ENCODE peak calls at places on chromosomes 4 and X, in five cellular contexts. One of them, this sample, is unnamed. For H3K36me3 and H3K27me3, the result is how much of the 10 kb centered on the place peaks cover.

GRCh38 chr4:30722916-30723270 is 2.7 kb downstream of the PCDH7 start:
- DNase-seq in PC-3: no peak
- DNase-seq in transverse colon: no peak
- DNase-seq in cardiac muscle cell: no peak
- DNase-seq in ascending aorta: no peak
- DNase-seq in this sample: peak

GRCh38 chr4:83231620-83232056 is 53.0 kb downstream of the COQ2 start:
- DNase-seq in transverse colon: no peak
- DNase-seq in PC-3: peak
- DNase-seq in cardiac muscle cell: peak
- DNase-seq in ascending aorta: no peak
- DNase-seq in this sample: no peak

GRCh38 chr4:155353923-155354540 is 22.7 kb downstream of the MAP9 start:
- DNase-seq in transverse colon: peak
- DNase-seq in ascending aorta: peak
- DNase-seq in cardiac muscle cell: peak
- DNase-seq in PC-3: peak
- DNase-seq in this sample: peak

GRCh38 chrX:119488749-119489148 is 20.5 kb downstream of the SLC25A5 start:
- DNase-seq in PC-3: peak
- DNase-seq in transverse colon: peak
- DNase-seq in ascending aorta: peak
- DNase-seq in cardiac muscle cell: peak
- DNase-seq in this sample: peak

GRCh38 chr4:124727331-124727730 is 14.8 kb upstream of the ANKRD50 start:
- DNase-seq in cardiac muscle cell: no peak
- DNase-seq in PC-3: peak
- DNase-seq in ascending aorta: no peak
- DNase-seq in transverse colon: no peak
- DNase-seq in this sample: no peak

GRCh38 chr4:123661080-123661737 is 264.6 kb downstream of the SPRY1 start:
- DNase-seq in transverse colon: no peak
- DNase-seq in cardiac muscle cell: peak
- DNase-seq in ascending aorta: no peak
- DNase-seq in PC-3: peak
- DNase-seq in this sample: no peak

GRCh38 chr4:19936471-19936870 is 315.2 kb upstream of the SLIT2 start:
- DNase-seq in ascending aorta: no peak
- DNase-seq in PC-3: no peak
- DNase-seq in transverse colon: no peak
- DNase-seq in cardiac muscle cell: peak
- DNase-seq in this sample: no peak

GRCh38 chr4:59195867-59196266 is 2004.3 kb upstream of the ADGRL3 start:
- DNase-seq in transverse colon: no peak
- DNase-seq in ascending aorta: no peak
- DNase-seq in PC-3: no peak
- DNase-seq in cardiac muscle cell: no peak
- DNase-seq in this sample: no peak

GRCh38 chr4:48725414-48725813 is 54.7 kb downstream of the FRYL start:
- DNase-seq in transverse colon: no peak
- DNase-seq in ascending aorta: no peak
- DNase-seq in cardiac muscle cell: no peak
- DNase-seq in PC-3: no peak
- DNase-seq in this sample: no peak

GRCh38 chrX:16319929-16320328 is 152.6 kb downstream of the MAGEB17 start:
- DNase-seq in PC-3: no peak
- DNase-seq in ascending aorta: no peak
- DNase-seq in cardiac muscle cell: no peak
- DNase-seq in transverse colon: no peak
- DNase-seq in this sample: no peak

GRCh38 chr4:7775396-7775795 is 164.3 kb downstream of the AFAP1 start:
- DNase-seq in cardiac muscle cell: no peak
- DNase-seq in PC-3: no peak
- DNase-seq in transverse colon: peak
- DNase-seq in ascending aorta: no peak
- DNase-seq in this sample: no peak
- H3K36me3 ChIP-seq in cardiac muscle cell: under half
- H3K36me3 ChIP-seq in PC-3: under half
- H3K36me3 ChIP-seq in transverse colon: under half
- H3K36me3 ChIP-seq in ascending aorta: half or more
- H3K36me3 ChIP-seq in this sample: under half

GRCh38 chrX:135060697-135061096 is 8.8 kb upstream of the RTL8A start:
- DNase-seq in ascending aorta: no peak
- DNase-seq in PC-3: no peak
- DNase-seq in cardiac muscle cell: no peak
- DNase-seq in transverse colon: no peak
- DNase-seq in this sample: no peak
- H3K27ac ChIP-seq in ascending aorta: no peak
- H3K27ac ChIP-seq in PC-3: no peak
- H3K27ac ChIP-seq in cardiac muscle cell: no peak
- H3K27ac ChIP-seq in transverse colon: no peak
- H3K27ac ChIP-seq in this sample: no peak

GRCh38 chr4:174217273-174218126 is 66.0 kb downstream of the FBXO8 start:
- DNase-seq in cardiac muscle cell: peak
- DNase-seq in PC-3: no peak
- DNase-seq in transverse colon: no peak
- DNase-seq in ascending aorta: no peak
- DNase-seq in this sample: peak

GRCh38 chr4:174216935-174217272 is 66.6 kb downstream of the FBXO8 start:
- DNase-seq in ascending aorta: no peak
- DNase-seq in cardiac muscle cell: no peak
- DNase-seq in PC-3: no peak
- DNase-seq in transverse colon: no peak
- DNase-seq in this sample: no peak

GRCh38 chr4:174214102-174214878 is 69.2 kb downstream of the FBXO8 start:
- DNase-seq in transverse colon: no peak
- DNase-seq in ascending aorta: no peak
- DNase-seq in PC-3: no peak
- DNase-seq in cardiac muscle cell: no peak
- DNase-seq in this sample: no peak

GRCh38 chr4:174215055-174215454 is 68.4 kb downstream of the FBXO8 start:
- DNase-seq in transverse colon: no peak
- DNase-seq in cardiac muscle cell: no peak
- DNase-seq in ascending aorta: no peak
- DNase-seq in PC-3: no peak
- DNase-seq in this sample: no peak

GRCh38 chr4:174215936-174216699 is 67.3 kb downstream of the FBXO8 start:
- DNase-seq in transverse colon: no peak
- DNase-seq in PC-3: no peak
- DNase-seq in cardiac muscle cell: no peak
- DNase-seq in ascending aorta: no peak
- DNase-seq in this sample: no peak
- H3K27me3 ChIP-seq in transverse colon: half or more
- H3K27me3 ChIP-seq in PC-3: under half
- H3K27me3 ChIP-seq in cardiac muscle cell: half or more
- H3K27me3 ChIP-seq in ascending aorta: under half
- H3K27me3 ChIP-seq in this sample: under half

GRCh38 chr4:98728433-98728832 is 70.0 kb upstream of the TSPAN5 start:
- DNase-seq in ascending aorta: no peak
- DNase-seq in PC-3: peak
- DNase-seq in transverse colon: no peak
- DNase-seq in cardiac muscle cell: peak
- DNase-seq in this sample: no peak

GRCh38 chr4:98728871-98729270 is 70.5 kb upstream of the TSPAN5 start:
- DNase-seq in PC-3: no peak
- DNase-seq in ascending aorta: no peak
- DNase-seq in transverse colon: no peak
- DNase-seq in cardiac muscle cell: no peak
- DNase-seq in this sample: no peak

DNA sequence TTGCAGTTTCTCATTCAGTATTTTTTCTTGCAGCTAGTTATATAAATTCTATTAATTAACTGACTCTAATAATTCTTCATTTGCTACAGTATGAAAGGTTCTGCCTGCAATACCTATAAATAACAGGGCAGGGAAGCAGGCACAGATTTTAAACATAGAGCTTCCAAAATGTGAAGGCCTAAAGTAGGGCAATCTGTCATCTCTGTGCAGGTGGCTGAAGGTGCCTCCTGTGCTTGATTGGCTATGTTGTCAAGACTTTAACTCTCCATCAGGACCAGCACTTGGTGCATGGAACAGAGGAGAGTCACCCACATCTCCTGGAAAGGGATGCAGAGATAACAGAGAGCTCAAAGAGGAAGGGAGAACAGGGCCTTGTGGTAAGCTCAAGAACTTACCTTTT is 75.2 kb upstream of the TSPAN5 start:
- DNase-seq in PC-3: no peak
- DNase-seq in ascending aorta: no peak
- DNase-seq in transverse colon: no peak
- DNase-seq in cardiac muscle cell: no peak
- DNase-seq in this sample: no peak
- H3K36me3 ChIP-seq in PC-3: under half
- H3K36me3 ChIP-seq in ascending aorta: under half
- H3K36me3 ChIP-seq in transverse colon: under half
- H3K36me3 ChIP-seq in cardiac muscle cell: under half
- H3K36me3 ChIP-seq in this sample: under half

DNA sequence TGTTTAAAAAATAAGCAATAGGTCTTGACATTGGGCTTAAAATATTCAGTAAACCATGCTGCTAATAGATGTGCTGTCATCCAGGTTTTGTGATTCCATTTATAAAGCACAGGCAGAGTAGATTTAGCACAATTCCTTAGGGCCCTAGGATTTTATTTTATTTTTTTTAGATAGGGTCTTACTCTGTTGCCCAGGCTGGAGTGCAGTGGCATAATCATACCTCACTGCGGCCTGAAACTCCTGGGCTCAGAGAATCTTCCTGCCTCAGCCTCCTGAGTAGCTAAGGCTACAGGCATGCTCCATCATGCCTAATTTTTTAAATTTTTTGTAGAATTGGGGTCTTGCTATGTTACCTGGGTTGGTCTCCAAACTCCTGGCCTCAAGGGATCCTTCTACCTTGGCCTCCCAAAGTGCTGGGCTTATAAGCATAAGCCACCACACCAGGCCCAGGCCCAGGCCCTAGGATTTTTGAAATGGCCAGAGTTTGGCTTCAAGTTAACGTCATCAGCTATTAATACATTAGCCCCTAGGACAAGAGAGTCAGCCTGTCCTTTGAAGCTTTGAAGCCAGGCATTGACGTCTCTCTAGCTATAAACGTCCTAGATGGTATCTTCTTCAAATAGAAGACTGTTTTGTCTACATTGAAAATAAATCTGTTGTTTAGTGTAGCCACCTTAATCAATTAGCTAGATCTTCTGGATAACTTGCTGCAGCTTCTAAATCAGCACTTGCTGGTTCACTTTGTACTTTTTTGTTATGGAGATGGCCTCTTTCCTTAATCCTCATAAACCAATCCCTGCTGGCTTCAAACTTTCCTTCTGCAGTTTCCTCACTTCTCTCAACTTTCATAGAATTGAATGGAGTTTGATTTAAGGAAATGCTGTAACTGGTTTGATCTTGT is 35.8 kb downstream of the EIF2S3 start:
- DNase-seq in cardiac muscle cell: no peak
- DNase-seq in PC-3: no peak
- DNase-seq in transverse colon: no peak
- DNase-seq in ascending aorta: no peak
- DNase-seq in this sample: no peak
- H3K27ac ChIP-seq in cardiac muscle cell: peak
- H3K27ac ChIP-seq in PC-3: no peak
- H3K27ac ChIP-seq in transverse colon: no peak
- H3K27ac ChIP-seq in ascending aorta: no peak
- H3K27ac ChIP-seq in this sample: no peak

DNA sequence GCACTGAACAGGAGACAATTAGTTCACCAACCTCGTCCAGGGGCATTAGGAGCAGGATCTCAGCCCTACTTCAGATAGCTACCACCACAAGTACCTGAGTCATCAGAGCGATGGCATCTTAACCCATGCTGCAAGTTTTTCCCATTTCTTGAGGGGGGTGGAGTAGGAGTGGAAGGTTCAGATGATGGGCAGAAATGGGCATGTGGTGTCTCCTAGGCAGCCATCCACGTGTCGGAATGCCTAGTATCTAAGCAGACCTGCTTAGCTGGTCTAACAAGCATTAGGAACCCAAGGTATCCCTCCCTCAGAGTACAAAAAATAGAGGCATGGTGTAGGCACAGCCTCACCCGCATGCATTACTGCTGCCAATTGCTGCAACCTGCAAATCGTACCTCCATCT is 159.1 kb upstream of the DGKK start:
- DNase-seq in PC-3: no peak
- DNase-seq in cardiac muscle cell: no peak
- DNase-seq in transverse colon: no peak
- DNase-seq in ascending aorta: no peak
- DNase-seq in this sample: no peak
- H3K27me3 ChIP-seq in PC-3: under half
- H3K27me3 ChIP-seq in cardiac muscle cell: under half
- H3K27me3 ChIP-seq in transverse colon: under half
- H3K27me3 ChIP-seq in ascending aorta: under half
- H3K27me3 ChIP-seq in this sample: under half

DNA sequence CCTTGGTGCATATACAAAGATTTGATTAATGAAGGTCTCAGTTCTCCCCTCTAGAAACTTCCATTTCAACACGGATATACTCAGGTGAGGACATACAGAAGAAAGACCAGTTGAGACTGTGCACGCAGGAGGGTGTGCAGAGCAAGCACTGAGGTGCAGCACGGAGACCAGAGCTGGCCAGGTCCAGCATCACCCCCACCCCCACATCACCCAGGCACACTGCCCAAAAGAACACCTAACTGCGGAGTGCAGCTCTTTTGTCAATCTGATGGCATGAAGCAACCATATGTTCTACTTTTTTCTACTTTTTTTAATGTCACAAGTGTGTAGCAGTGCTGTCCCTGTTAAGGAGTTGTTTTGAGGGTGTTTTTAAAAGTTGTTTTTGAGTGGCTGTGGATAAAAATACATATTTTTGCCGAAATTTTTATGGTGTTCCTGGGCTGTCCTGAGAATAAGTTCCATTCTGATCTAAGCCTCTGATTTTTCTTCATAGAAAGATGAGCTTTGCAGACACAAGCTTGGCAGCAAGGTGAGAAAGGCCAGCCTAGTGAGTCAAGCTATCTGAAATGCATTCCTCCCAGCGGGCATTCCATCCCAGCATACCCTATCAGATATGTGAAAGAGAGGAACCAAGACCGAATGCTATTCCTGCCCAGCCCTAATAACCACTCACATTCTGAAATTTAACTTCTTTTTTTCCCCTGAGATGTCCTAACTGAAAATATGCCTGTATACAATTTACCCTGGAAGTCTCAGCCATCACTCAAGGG is 173.7 kb downstream of the PTTG2 start:
- DNase-seq in transverse colon: no peak
- DNase-seq in PC-3: no peak
- DNase-seq in cardiac muscle cell: no peak
- DNase-seq in ascending aorta: no peak
- DNase-seq in this sample: no peak
- H3K36me3 ChIP-seq in transverse colon: under half
- H3K36me3 ChIP-seq in PC-3: under half
- H3K36me3 ChIP-seq in cardiac muscle cell: under half
- H3K36me3 ChIP-seq in ascending aorta: half or more
- H3K36me3 ChIP-seq in this sample: under half

GRCh38 chrX:74931214-74931613 is 6.0 kb upstream of the NEXMIF start:
- DNase-seq in ascending aorta: no peak
- DNase-seq in cardiac muscle cell: no peak
- DNase-seq in transverse colon: no peak
- DNase-seq in PC-3: no peak
- DNase-seq in this sample: no peak
- H3K27ac ChIP-seq in ascending aorta: no peak
- H3K27ac ChIP-seq in cardiac muscle cell: no peak
- H3K27ac ChIP-seq in transverse colon: no peak
- H3K27ac ChIP-seq in PC-3: no peak
- H3K27ac ChIP-seq in this sample: no peak